ENCODE peak calls at places on chromosomes 1 and 21, in five cellular contexts. Y is NCI-H2171 treated with DMSO at 0.1 percent for 48 hours, T is KG1, Z is head of caudate nucleus, S is non-pigmented ciliary epithelial cell. U is an unnamed sample.

GRCh38 chr1:109787211-109787844 is 23.6 kb upstream of the EPS8L3 start:
- DNase-seq in Z (no peak), Y (no peak), T (no peak), S (no peak), U (no peak)

GRCh38 chr1:183678819-183679218 is 25.7 kb upstream of the APOBEC4 start:
- DNase-seq in T (no peak), Y (no peak), S (no peak), Z (no peak), U (no peak)

GRCh38 chr1:151976015-151976343 is 17.7 kb downstream of the S100A10 start:
- DNase-seq in Y (no peak), T (no peak), Z (no peak), S (no peak), U (no peak)

GRCh38 chr1:115069626-115070308 is 19.5 kb downstream of the TSPAN2 start:
- DNase-seq in Y (no peak), Z (no peak), T (no peak), S (peak), U (no peak)

GRCh38 chr21:24045775-24046215 is 1561.5 kb downstream of the MRPL39 start:
- DNase-seq in Z (peak), T (peak), S (peak), Y (no peak), U (no peak)

GRCh38 chr1:160219062-160219929 is 14.1 kb downstream of the PEA15 start:
- DNase-seq in S (peak), Y (peak), T (no peak), Z (peak), U (peak)

GRCh38 chr1:203527013-203527412 is 33.1 kb downstream of the OPTC start:
- DNase-seq in Y (no peak), S (no peak), T (no peak), Z (no peak), U (no peak)

GRCh38 chr1:109814993-109815786 is 51.5 kb upstream of the EPS8L3 start:
- DNase-seq in Y (peak), S (no peak), Z (no peak), T (no peak), U (no peak)

GRCh38 chr1:225480825-225481434 is 53.1 kb upstream of the LBR start:
- DNase-seq in Z (peak), S (no peak), T (no peak), Y (peak), U (no peak)

GRCh38 chr1:17233675-17234074 is 15.2 kb upstream of the PADI3 start:
- DNase-seq in T (no peak), Z (peak), Y (no peak), S (no peak), U (no peak)

GRCh38 chr1:41713141-41713540 is 205.6 kb downstream of the HIVEP3 start:
- DNase-seq in Y (no peak), Z (no peak), S (no peak), T (no peak), U (no peak)

GRCh38 chr1:53500184-53501064 is 41.2 kb downstream of the DMRTB1 start:
- DNase-seq in Z (no peak), T (no peak), S (no peak), Y (no peak), U (no peak)

GRCh38 chr1:15261155-15262002 is 14.4 kb downstream of the FHAD1 start:
- DNase-seq in T (no peak), S (no peak), Y (no peak), Z (no peak), U (no peak)

GRCh38 chr1:100657876-100658715 is 61.4 kb upstream of the VCAM1 start:
- DNase-seq in Y (no peak), T (no peak), S (peak), Z (no peak), U (no peak)

GRCh38 chr1:197080323-197080722 is 13.3 kb upstream of the F13B start:
- DNase-seq in S (no peak), Z (no peak), T (no peak), Y (no peak), U (no peak)

GRCh38 chr1:221667504-221667903 is 74.4 kb downstream of the DUSP10 start:
- DNase-seq in S (peak), Z (no peak), T (no peak), Y (no peak), U (no peak)

GRCh38 chr1:30707412-30708360 is 15.7 kb downstream of the MATN1 start:
- DNase-seq in S (no peak), Z (peak), Y (peak), T (peak), U (no peak)

GRCh38 chr1:243470492-243470891 is 214.7 kb downstream of the SDCCAG8 start:
- DNase-seq in Z (no peak), Y (peak), T (no peak), S (no peak), U (no peak)

GRCh38 chr1:119743776-119744597 is 24.7 kb downstream of the HMGCS2 start:
- DNase-seq in S (peak), Z (peak), Y (peak), T (no peak), U (peak)

GRCh38 chr1:198481661-198482060 is 58.8 kb downstream of the ATP6V1G3 start:
- DNase-seq in S (no peak), Y (no peak), Z (no peak), T (no peak), U (no peak)

GRCh38 chr1:3900150-3900968 is at the start of gene C1orf174:
- DNase-seq in Y (peak), T (peak), S (peak), Z (peak), U (peak)

GRCh38 chr1:159872896-159873295 is 10.4 kb upstream of the VSIG8 start:
- DNase-seq in S (no peak), Z (no peak), T (no peak), Y (no peak), U (no peak)

GRCh38 chr1:99659755-99660210 is 13.9 kb downstream of the PALMD start:
- DNase-seq in Z (no peak), T (no peak), S (no peak), Y (peak), U (no peak)

GRCh38 chr1:24635195-24635843 is 7.8 kb upstream of the SRRM1 start:
- DNase-seq in T (no peak), S (peak), Y (peak), Z (no peak), U (peak)

GRCh38 chr1:198328458-198329032 is 171.7 kb downstream of the NEK7 start:
- DNase-seq in Y (no peak), S (no peak), T (no peak), Z (no peak), U (no peak)

GRCh38 chr1:112341986-112342385 is 54.0 kb upstream of the CTTNBP2NL start:
- DNase-seq in Y (no peak), Z (no peak), T (no peak), S (no peak), U (no peak)

GRCh38 chr1:234368320-234369032 is 4.8 kb upstream of the COA6 start:
- DNase-seq in Z (peak), S (no peak), Y (no peak), T (no peak), U (no peak)

GRCh38 chr1:10057305-10057704 is 24.5 kb downstream of the UBE4B start:
- DNase-seq in T (no peak), Y (peak), Z (peak), S (no peak), U (no peak)

GRCh38 chr1:7046891-7047290 is 261.6 kb downstream of the CAMTA1 start:
- DNase-seq in S (no peak), T (no peak), Z (no peak), Y (no peak), U (no peak)

GRCh38 chr1:160427625-160428024 is 27.3 kb downstream of the VANGL2 start:
- DNase-seq in S (no peak), Z (no peak), T (no peak), Y (no peak), U (no peak)

GRCh38 chr1:204523605-204524215 is 7.5 kb downstream of the MDM4 start:
- DNase-seq in Z (no peak), T (no peak), S (no peak), Y (no peak), U (no peak)

GRCh38 chr1:88800382-88801051 is 90.8 kb downstream of the GTF2B start:
- DNase-seq in Z (peak), T (no peak), Y (no peak), S (no peak), U (no peak)

GRCh38 chr21:34166468-34166867 is 93.1 kb downstream of the MRPS6 start:
- DNase-seq in S (no peak), Z (no peak), Y (no peak), T (no peak), U (no peak)

U was measured in DMS 273 treated with DMSO at 0.1 percent for 48 hours.